ENCODE peak calls at places on chromosome 5, in five cellular contexts. One of them, this sample, is unnamed. For H3K4me1, the result is how much of the 10 kb centered on the place peaks cover.

GRCh38 chr5:112861638-112861985 is 525 bp downstream of the SRP19 start:
- DNase-seq in hepatocyte: no peak
- DNase-seq in GM23248: peak
- DNase-seq in gastrocnemius medialis: no peak
- DNase-seq in heart right ventricle: no peak
- DNase-seq in this sample: no peak

GRCh38 chr5:177334155-177334551 is 17.3 kb downstream of the LMAN2 start:
- DNase-seq in heart right ventricle: no peak
- DNase-seq in hepatocyte: no peak
- DNase-seq in GM23248: no peak
- DNase-seq in gastrocnemius medialis: no peak
- DNase-seq in this sample: peak

GRCh38 chr5:119136666-119137318 is 65.9 kb downstream of the DMXL1 start:
- DNase-seq in hepatocyte: no peak
- DNase-seq in gastrocnemius medialis: no peak
- DNase-seq in GM23248: no peak
- DNase-seq in heart right ventricle: no peak
- DNase-seq in this sample: no peak

GRCh38 chr5:39400711-39401385 is 23.9 kb downstream of the DAB2 start:
- DNase-seq in GM23248: peak
- DNase-seq in hepatocyte: peak
- DNase-seq in gastrocnemius medialis: no peak
- DNase-seq in heart right ventricle: no peak
- DNase-seq in this sample: no peak

GRCh38 chr5:167892352-167893115 is 398.9 kb upstream of the WWC1 start:
- DNase-seq in hepatocyte: no peak
- DNase-seq in gastrocnemius medialis: no peak
- DNase-seq in heart right ventricle: no peak
- DNase-seq in GM23248: no peak
- DNase-seq in this sample: no peak

GRCh38 chr5:140322751-140323731 is 20.1 kb upstream of the PFDN1 start:
- DNase-seq in GM23248: peak
- DNase-seq in gastrocnemius medialis: peak
- DNase-seq in hepatocyte: peak
- DNase-seq in heart right ventricle: no peak
- DNase-seq in this sample: no peak

GRCh38 chr5:178577944-178578343 is 12.2 kb downstream of the COL23A1 start:
- DNase-seq in gastrocnemius medialis: no peak
- DNase-seq in GM23248: no peak
- DNase-seq in heart right ventricle: no peak
- DNase-seq in hepatocyte: no peak
- DNase-seq in this sample: no peak

GRCh38 chr5:134437340-134438267 is 25.9 kb upstream of the CDKN2AIPNL start:
- DNase-seq in heart right ventricle: no peak
- DNase-seq in GM23248: peak
- DNase-seq in hepatocyte: no peak
- DNase-seq in gastrocnemius medialis: peak
- DNase-seq in this sample: no peak

GRCh38 chr5:172801184-172801671 is 30.2 kb upstream of the DUSP1 start:
- DNase-seq in heart right ventricle: no peak
- DNase-seq in gastrocnemius medialis: no peak
- DNase-seq in GM23248: peak
- DNase-seq in hepatocyte: peak
- DNase-seq in this sample: no peak

GRCh38 chr5:134798468-134798867 is 39.9 kb downstream of the DDX46 start:
- DNase-seq in GM23248: no peak
- DNase-seq in heart right ventricle: no peak
- DNase-seq in gastrocnemius medialis: no peak
- DNase-seq in hepatocyte: no peak
- DNase-seq in this sample: no peak

GRCh38 chr5:14146725-14147124 is 3.6 kb downstream of the TRIO start:
- DNase-seq in gastrocnemius medialis: no peak
- DNase-seq in GM23248: peak
- DNase-seq in heart right ventricle: no peak
- DNase-seq in hepatocyte: no peak
- DNase-seq in this sample: no peak

GRCh38 chr5:115336964-115337363 is 40.5 kb upstream of the CCDC112 start:
- DNase-seq in hepatocyte: no peak
- DNase-seq in gastrocnemius medialis: no peak
- DNase-seq in heart right ventricle: no peak
- DNase-seq in GM23248: no peak
- DNase-seq in this sample: no peak

GRCh38 chr5:115329475-115329874 is 33.0 kb upstream of the CCDC112 start:
- DNase-seq in heart right ventricle: no peak
- DNase-seq in gastrocnemius medialis: no peak
- DNase-seq in hepatocyte: no peak
- DNase-seq in GM23248: no peak
- DNase-seq in this sample: peak

GRCh38 chr5:115336201-115336720 is 39.8 kb upstream of the CCDC112 start:
- DNase-seq in gastrocnemius medialis: no peak
- DNase-seq in hepatocyte: no peak
- DNase-seq in heart right ventricle: no peak
- DNase-seq in GM23248: peak
- DNase-seq in this sample: no peak

GRCh38 chr5:115330868-115331267 is 34.4 kb upstream of the CCDC112 start:
- DNase-seq in GM23248: no peak
- DNase-seq in hepatocyte: no peak
- DNase-seq in heart right ventricle: no peak
- DNase-seq in gastrocnemius medialis: no peak
- DNase-seq in this sample: no peak

GRCh38 chr5:115333164-115333563 is 36.7 kb upstream of the CCDC112 start:
- DNase-seq in gastrocnemius medialis: peak
- DNase-seq in hepatocyte: no peak
- DNase-seq in heart right ventricle: no peak
- DNase-seq in GM23248: no peak
- DNase-seq in this sample: no peak
- H3K4me1 ChIP-seq in gastrocnemius medialis: under half
- H3K4me1 ChIP-seq in hepatocyte: under half
- H3K4me1 ChIP-seq in heart right ventricle: under half
- H3K4me1 ChIP-seq in GM23248: under half
- H3K4me1 ChIP-seq in this sample: under half

GRCh38 chr5:148829734-148830133 is 3.3 kb downstream of the ADRB2 start:
- DNase-seq in heart right ventricle: no peak
- DNase-seq in hepatocyte: no peak
- DNase-seq in GM23248: no peak
- DNase-seq in gastrocnemius medialis: peak
- DNase-seq in this sample: no peak

GRCh38 chr5:148830220-148830619 is 3.8 kb downstream of the ADRB2 start:
- DNase-seq in hepatocyte: no peak
- DNase-seq in heart right ventricle: no peak
- DNase-seq in gastrocnemius medialis: peak
- DNase-seq in GM23248: no peak
- DNase-seq in this sample: no peak

GRCh38 chr5:148833925-148834324 is 7.5 kb downstream of the ADRB2 start:
- DNase-seq in hepatocyte: no peak
- DNase-seq in GM23248: no peak
- DNase-seq in heart right ventricle: no peak
- DNase-seq in gastrocnemius medialis: no peak
- DNase-seq in this sample: no peak

GRCh38 chr5:148833122-148833521 is 6.7 kb downstream of the ADRB2 start:
- DNase-seq in GM23248: no peak
- DNase-seq in heart right ventricle: no peak
- DNase-seq in hepatocyte: no peak
- DNase-seq in gastrocnemius medialis: no peak
- DNase-seq in this sample: no peak

GRCh38 chr5:148831590-148832565 is 5.5 kb downstream of the ADRB2 start:
- DNase-seq in hepatocyte: no peak
- DNase-seq in GM23248: no peak
- DNase-seq in heart right ventricle: no peak
- DNase-seq in gastrocnemius medialis: peak
- DNase-seq in this sample: no peak
- H3K4me3 ChIP-seq in hepatocyte: no peak
- H3K4me3 ChIP-seq in GM23248: no peak
- H3K4me3 ChIP-seq in heart right ventricle: peak
- H3K4me3 ChIP-seq in gastrocnemius medialis: peak
- H3K4me3 ChIP-seq in this sample: no peak

GRCh38 chr5:133111299-133111698 is 59.5 kb downstream of the HSPA4 start:
- DNase-seq in GM23248: peak
- DNase-seq in hepatocyte: peak
- DNase-seq in gastrocnemius medialis: peak
- DNase-seq in heart right ventricle: peak
- DNase-seq in this sample: peak
- H3K4me1 ChIP-seq in GM23248: under half
- H3K4me1 ChIP-seq in hepatocyte: under half
- H3K4me1 ChIP-seq in gastrocnemius medialis: under half
- H3K4me1 ChIP-seq in heart right ventricle: under half
- H3K4me1 ChIP-seq in this sample: under half

GRCh38 chr5:95621839-95622629 is 2.1 kb downstream of the GPR150 start:
- DNase-seq in heart right ventricle: no peak
- DNase-seq in hepatocyte: no peak
- DNase-seq in gastrocnemius medialis: no peak
- DNase-seq in GM23248: no peak
- DNase-seq in this sample: no peak
- H3K4me3 ChIP-seq in heart right ventricle: no peak
- H3K4me3 ChIP-seq in hepatocyte: no peak
- H3K4me3 ChIP-seq in gastrocnemius medialis: peak
- H3K4me3 ChIP-seq in GM23248: no peak
- H3K4me3 ChIP-seq in this sample: no peak

GRCh38 chr5:143148461-143149170 is 254.9 kb downstream of the NR3C1 start:
- DNase-seq in gastrocnemius medialis: peak
- DNase-seq in GM23248: peak
- DNase-seq in hepatocyte: peak
- DNase-seq in heart right ventricle: no peak
- DNase-seq in this sample: no peak

GRCh38 chr5:143146161-143146560 is 257.3 kb downstream of the NR3C1 start:
- DNase-seq in heart right ventricle: no peak
- DNase-seq in GM23248: no peak
- DNase-seq in gastrocnemius medialis: no peak
- DNase-seq in hepatocyte: no peak
- DNase-seq in this sample: no peak

GRCh38 chr5:143147382-143147781 is 256.1 kb downstream of the NR3C1 start:
- DNase-seq in gastrocnemius medialis: no peak
- DNase-seq in GM23248: no peak
- DNase-seq in heart right ventricle: no peak
- DNase-seq in hepatocyte: no peak
- DNase-seq in this sample: no peak

GRCh38 chr5:143149759-143150158 is 253.7 kb downstream of the NR3C1 start:
- DNase-seq in gastrocnemius medialis: no peak
- DNase-seq in heart right ventricle: no peak
- DNase-seq in hepatocyte: no peak
- DNase-seq in GM23248: no peak
- DNase-seq in this sample: no peak

GRCh38 chr5:143147918-143148317 is 255.6 kb downstream of the NR3C1 start:
- DNase-seq in GM23248: no peak
- DNase-seq in heart right ventricle: no peak
- DNase-seq in hepatocyte: no peak
- DNase-seq in gastrocnemius medialis: no peak
- DNase-seq in this sample: no peak
- H3K4me1 ChIP-seq in GM23248: under half
- H3K4me1 ChIP-seq in heart right ventricle: under half
- H3K4me1 ChIP-seq in hepatocyte: under half
- H3K4me1 ChIP-seq in gastrocnemius medialis: under half
- H3K4me1 ChIP-seq in this sample: under half

GRCh38 chr5:82389347-82389746 is 111.2 kb upstream of the RPS23 start:
- DNase-seq in gastrocnemius medialis: no peak
- DNase-seq in heart right ventricle: no peak
- DNase-seq in GM23248: no peak
- DNase-seq in hepatocyte: no peak
- DNase-seq in this sample: no peak
- H3K4me3 ChIP-seq in gastrocnemius medialis: no peak
- H3K4me3 ChIP-seq in heart right ventricle: no peak
- H3K4me3 ChIP-seq in GM23248: peak
- H3K4me3 ChIP-seq in hepatocyte: no peak
- H3K4me3 ChIP-seq in this sample: no peak

GRCh38 chr5:148973455-148973854 is 89.4 kb downstream of the SH3TC2 start:
- DNase-seq in gastrocnemius medialis: no peak
- DNase-seq in heart right ventricle: no peak
- DNase-seq in GM23248: peak
- DNase-seq in hepatocyte: no peak
- DNase-seq in this sample: no peak
- H3K4me1 ChIP-seq in gastrocnemius medialis: half or more
- H3K4me1 ChIP-seq in heart right ventricle: under half
- H3K4me1 ChIP-seq in GM23248: under half
- H3K4me1 ChIP-seq in hepatocyte: under half
- H3K4me1 ChIP-seq in this sample: under half

This sample was measured in BE2C.